ENCODE peak calls at places on chromosome 4, in five cellular contexts. One of them, this sample, is unnamed.

GRCh38 chr4:182145360-182145905 is 97.8 kb upstream of the TENM3 start:
- DNase-seq in CD8-positive, alpha-beta T cell: no peak
- DNase-seq in PC-9: no peak
- DNase-seq in CD4-positive, alpha-beta T cell: no peak
- DNase-seq in heart left ventricle: no peak
- DNase-seq in this sample: no peak

GRCh38 chr4:81845761-81846160 is 374.1 kb upstream of the RASGEF1B start:
- DNase-seq in CD8-positive, alpha-beta T cell: no peak
- DNase-seq in CD4-positive, alpha-beta T cell: no peak
- DNase-seq in heart left ventricle: no peak
- DNase-seq in PC-9: no peak
- DNase-seq in this sample: no peak

GRCh38 chr4:17376205-17376604 is 135.7 kb downstream of the QDPR start:
- DNase-seq in CD4-positive, alpha-beta T cell: no peak
- DNase-seq in PC-9: no peak
- DNase-seq in heart left ventricle: no peak
- DNase-seq in CD8-positive, alpha-beta T cell: no peak
- DNase-seq in this sample: no peak

GRCh38 chr4:1208970-1209704 is 36.8 kb upstream of the SPON2 start:
- DNase-seq in CD8-positive, alpha-beta T cell: no peak
- DNase-seq in heart left ventricle: no peak
- DNase-seq in PC-9: no peak
- DNase-seq in CD4-positive, alpha-beta T cell: no peak
- DNase-seq in this sample: no peak

GRCh38 chr4:55169352-55169959 is 44.1 kb upstream of the KDR start:
- DNase-seq in CD4-positive, alpha-beta T cell: no peak
- DNase-seq in CD8-positive, alpha-beta T cell: no peak
- DNase-seq in PC-9: peak
- DNase-seq in heart left ventricle: no peak
- DNase-seq in this sample: peak

GRCh38 chr4:22635692-22636091 is 57.0 kb upstream of the GBA3 start:
- DNase-seq in heart left ventricle: no peak
- DNase-seq in CD4-positive, alpha-beta T cell: no peak
- DNase-seq in PC-9: no peak
- DNase-seq in CD8-positive, alpha-beta T cell: no peak
- DNase-seq in this sample: no peak

GRCh38 chr4:103052145-103052544 is 24.4 kb downstream of the SLC9B2 start:
- DNase-seq in PC-9: no peak
- DNase-seq in heart left ventricle: no peak
- DNase-seq in CD8-positive, alpha-beta T cell: no peak
- DNase-seq in CD4-positive, alpha-beta T cell: no peak
- DNase-seq in this sample: no peak

GRCh38 chr4:85496146-85496849 is 21.3 kb downstream of the ARHGAP24 start:
- DNase-seq in PC-9: no peak
- DNase-seq in CD4-positive, alpha-beta T cell: no peak
- DNase-seq in heart left ventricle: no peak
- DNase-seq in CD8-positive, alpha-beta T cell: no peak
- DNase-seq in this sample: no peak

GRCh38 chr4:147362868-147363440 is 117.9 kb upstream of the EDNRA start:
- DNase-seq in heart left ventricle: peak
- DNase-seq in CD4-positive, alpha-beta T cell: no peak
- DNase-seq in PC-9: no peak
- DNase-seq in CD8-positive, alpha-beta T cell: no peak
- DNase-seq in this sample: no peak

GRCh38 chr4:161188578-161188977 is 975.2 kb downstream of the FSTL5 start:
- DNase-seq in CD4-positive, alpha-beta T cell: no peak
- DNase-seq in CD8-positive, alpha-beta T cell: no peak
- DNase-seq in heart left ventricle: no peak
- DNase-seq in PC-9: no peak
- DNase-seq in this sample: no peak

GRCh38 chr4:39699676-39700409 is 1.9 kb downstream of the UBE2K start:
- DNase-seq in heart left ventricle: no peak
- DNase-seq in CD4-positive, alpha-beta T cell: no peak
- DNase-seq in CD8-positive, alpha-beta T cell: no peak
- DNase-seq in PC-9: no peak
- DNase-seq in this sample: no peak

GRCh38 chr4:55475394-55476243 is 71.1 kb downstream of the CLOCK start:
- DNase-seq in heart left ventricle: no peak
- DNase-seq in CD4-positive, alpha-beta T cell: no peak
- DNase-seq in PC-9: no peak
- DNase-seq in CD8-positive, alpha-beta T cell: no peak
- DNase-seq in this sample: peak

GRCh38 chr4:38728651-38729141 is 54.1 kb downstream of the TLR10 start:
- DNase-seq in CD8-positive, alpha-beta T cell: no peak
- DNase-seq in CD4-positive, alpha-beta T cell: no peak
- DNase-seq in PC-9: peak
- DNase-seq in heart left ventricle: no peak
- DNase-seq in this sample: peak

GRCh38 chr4:114558446-114559020 is 40.1 kb upstream of the UGT8 start:
- DNase-seq in CD8-positive, alpha-beta T cell: no peak
- DNase-seq in heart left ventricle: no peak
- DNase-seq in PC-9: no peak
- DNase-seq in CD4-positive, alpha-beta T cell: no peak
- DNase-seq in this sample: no peak

GRCh38 chr4:74386159-74386558 is 21.2 kb downstream of the EREG start:
- DNase-seq in CD4-positive, alpha-beta T cell: no peak
- DNase-seq in CD8-positive, alpha-beta T cell: no peak
- DNase-seq in heart left ventricle: no peak
- DNase-seq in PC-9: no peak
- DNase-seq in this sample: no peak

GRCh38 chr4:128600996-128601857 is 208.3 kb upstream of the JADE1 start:
- DNase-seq in PC-9: peak
- DNase-seq in CD4-positive, alpha-beta T cell: no peak
- DNase-seq in CD8-positive, alpha-beta T cell: no peak
- DNase-seq in heart left ventricle: peak
- DNase-seq in this sample: peak

GRCh38 chr4:23774932-23775331 is 114.9 kb downstream of the PPARGC1A start:
- DNase-seq in PC-9: no peak
- DNase-seq in CD8-positive, alpha-beta T cell: no peak
- DNase-seq in CD4-positive, alpha-beta T cell: no peak
- DNase-seq in heart left ventricle: no peak
- DNase-seq in this sample: no peak

GRCh38 chr4:14111730-14112171 is 484.2 kb upstream of the BOD1L1 start:
- DNase-seq in CD8-positive, alpha-beta T cell: no peak
- DNase-seq in CD4-positive, alpha-beta T cell: no peak
- DNase-seq in heart left ventricle: no peak
- DNase-seq in PC-9: peak
- DNase-seq in this sample: peak

GRCh38 chr4:122662701-122663100 is 41.8 kb upstream of the IL21 start:
- DNase-seq in CD8-positive, alpha-beta T cell: no peak
- DNase-seq in CD4-positive, alpha-beta T cell: no peak
- DNase-seq in heart left ventricle: no peak
- DNase-seq in PC-9: no peak
- DNase-seq in this sample: no peak

GRCh38 chr4:98744372-98745150 is 86.2 kb upstream of the TSPAN5 start:
- DNase-seq in PC-9: no peak
- DNase-seq in CD4-positive, alpha-beta T cell: no peak
- DNase-seq in CD8-positive, alpha-beta T cell: no peak
- DNase-seq in heart left ventricle: no peak
- DNase-seq in this sample: no peak

GRCh38 chr4:83905952-83906351 is 370.0 kb downstream of the GPAT3 start:
- DNase-seq in CD8-positive, alpha-beta T cell: no peak
- DNase-seq in heart left ventricle: no peak
- DNase-seq in CD4-positive, alpha-beta T cell: no peak
- DNase-seq in PC-9: no peak
- DNase-seq in this sample: no peak

GRCh38 chr4:100588076-100588475 is 70.3 kb upstream of the EMCN start:
- DNase-seq in heart left ventricle: no peak
- DNase-seq in CD8-positive, alpha-beta T cell: no peak
- DNase-seq in CD4-positive, alpha-beta T cell: no peak
- DNase-seq in PC-9: no peak
- DNase-seq in this sample: no peak

GRCh38 chr4:71195932-71196331 is 142.9 kb upstream of the SLC4A4 start:
- DNase-seq in PC-9: no peak
- DNase-seq in heart left ventricle: no peak
- DNase-seq in CD8-positive, alpha-beta T cell: no peak
- DNase-seq in CD4-positive, alpha-beta T cell: no peak
- DNase-seq in this sample: no peak

GRCh38 chr4:123621072-123621705 is 224.6 kb downstream of the SPRY1 start:
- DNase-seq in CD8-positive, alpha-beta T cell: no peak
- DNase-seq in heart left ventricle: no peak
- DNase-seq in CD4-positive, alpha-beta T cell: no peak
- DNase-seq in PC-9: no peak
- DNase-seq in this sample: no peak

GRCh38 chr4:184450045-184450444 is 24.3 kb downstream of the IRF2 start:
- DNase-seq in CD8-positive, alpha-beta T cell: no peak
- DNase-seq in PC-9: no peak
- DNase-seq in CD4-positive, alpha-beta T cell: no peak
- DNase-seq in heart left ventricle: no peak
- DNase-seq in this sample: no peak

GRCh38 chr4:38902695-38903094 is 35.1 kb downstream of the FAM114A1 start:
- DNase-seq in heart left ventricle: no peak
- DNase-seq in CD4-positive, alpha-beta T cell: no peak
- DNase-seq in CD8-positive, alpha-beta T cell: no peak
- DNase-seq in PC-9: no peak
- DNase-seq in this sample: no peak

GRCh38 chr4:157045507-157046127 is 30.3 kb upstream of the GLRB start:
- DNase-seq in CD4-positive, alpha-beta T cell: no peak
- DNase-seq in heart left ventricle: peak
- DNase-seq in CD8-positive, alpha-beta T cell: no peak
- DNase-seq in PC-9: peak
- DNase-seq in this sample: no peak

GRCh38 chr4:120415902-120416301 is 349.3 kb upstream of the MAD2L1 start:
- DNase-seq in heart left ventricle: no peak
- DNase-seq in CD4-positive, alpha-beta T cell: no peak
- DNase-seq in PC-9: no peak
- DNase-seq in CD8-positive, alpha-beta T cell: no peak
- DNase-seq in this sample: no peak

GRCh38 chr4:52861879-52862604 is at the start of gene RASL11B:
- DNase-seq in heart left ventricle: peak
- DNase-seq in CD8-positive, alpha-beta T cell: peak
- DNase-seq in PC-9: peak
- DNase-seq in CD4-positive, alpha-beta T cell: peak
- DNase-seq in this sample: no peak

GRCh38 chr4:41281038-41281634 is 24.4 kb downstream of the UCHL1 start:
- DNase-seq in CD4-positive, alpha-beta T cell: no peak
- DNase-seq in heart left ventricle: peak
- DNase-seq in PC-9: peak
- DNase-seq in CD8-positive, alpha-beta T cell: no peak
- DNase-seq in this sample: peak

GRCh38 chr4:60482921-60483351 is 717.2 kb upstream of the ADGRL3 start:
- DNase-seq in PC-9: no peak
- DNase-seq in heart left ventricle: no peak
- DNase-seq in CD8-positive, alpha-beta T cell: no peak
- DNase-seq in CD4-positive, alpha-beta T cell: no peak
- DNase-seq in this sample: no peak

GRCh38 chr4:18961879-18962278 is 940.3 kb upstream of the LCORL start:
- DNase-seq in heart left ventricle: no peak
- DNase-seq in PC-9: no peak
- DNase-seq in CD4-positive, alpha-beta T cell: no peak
- DNase-seq in CD8-positive, alpha-beta T cell: no peak
- DNase-seq in this sample: no peak

GRCh38 chr4:178612725-178613124 is 1170.5 kb upstream of the AGA start:
- DNase-seq in CD4-positive, alpha-beta T cell: no peak
- DNase-seq in heart left ventricle: no peak
- DNase-seq in CD8-positive, alpha-beta T cell: no peak
- DNase-seq in PC-9: no peak
- DNase-seq in this sample: no peak

GRCh38 chr4:129545599-129546278 is 449.8 kb downstream of the C4orf33 start:
- DNase-seq in CD8-positive, alpha-beta T cell: no peak
- DNase-seq in heart left ventricle: peak
- DNase-seq in CD4-positive, alpha-beta T cell: no peak
- DNase-seq in PC-9: no peak
- DNase-seq in this sample: peak

GRCh38 chr4:112668131-112668530 is 31.2 kb downstream of the LARP7 start:
- DNase-seq in CD8-positive, alpha-beta T cell: no peak
- DNase-seq in heart left ventricle: no peak
- DNase-seq in PC-9: no peak
- DNase-seq in CD4-positive, alpha-beta T cell: no peak
- DNase-seq in this sample: no peak

GRCh38 chr4:95107004-95107403 is 349.2 kb downstream of the BMPR1B start:
- DNase-seq in heart left ventricle: no peak
- DNase-seq in CD4-positive, alpha-beta T cell: no peak
- DNase-seq in CD8-positive, alpha-beta T cell: no peak
- DNase-seq in PC-9: no peak
- DNase-seq in this sample: no peak
- H3K27ac ChIP-seq in heart left ventricle: no peak
- H3K27ac ChIP-seq in CD4-positive, alpha-beta T cell: no peak
- H3K27ac ChIP-seq in CD8-positive, alpha-beta T cell: no peak
- H3K27ac ChIP-seq in PC-9: no peak
- H3K27ac ChIP-seq in this sample: no peak

DNA sequence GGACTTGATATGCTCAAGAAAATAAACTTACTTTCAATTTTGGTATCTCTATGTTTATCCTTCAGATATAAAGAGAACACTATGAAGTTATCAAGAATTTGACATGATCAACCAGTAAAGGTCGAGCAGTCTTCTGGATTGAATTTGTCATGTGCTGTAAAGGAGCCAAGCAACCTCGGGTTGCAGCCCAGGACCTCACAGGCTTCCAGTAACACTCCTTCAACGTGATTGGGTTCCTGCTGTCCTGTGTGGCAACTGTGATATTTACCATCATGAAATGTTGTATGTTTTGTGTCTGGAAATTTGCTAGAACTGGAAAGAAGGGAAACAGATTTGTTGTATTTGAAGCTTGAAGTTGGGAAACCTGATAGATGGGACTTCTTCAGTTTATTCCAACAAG is 52.0 kb upstream of the UGT2B7 start:
- DNase-seq in heart left ventricle: no peak
- DNase-seq in PC-9: no peak
- DNase-seq in CD4-positive, alpha-beta T cell: no peak
- DNase-seq in CD8-positive, alpha-beta T cell: no peak
- DNase-seq in this sample: no peak
- H3K27ac ChIP-seq in heart left ventricle: no peak
- H3K27ac ChIP-seq in PC-9: no peak
- H3K27ac ChIP-seq in CD4-positive, alpha-beta T cell: no peak
- H3K27ac ChIP-seq in CD8-positive, alpha-beta T cell: no peak
- H3K27ac ChIP-seq in this sample: no peak

GRCh38 chr4:110532901-110533589 is 57.1 kb downstream of the ENPEP start:
- DNase-seq in CD4-positive, alpha-beta T cell: no peak
- DNase-seq in heart left ventricle: no peak
- DNase-seq in CD8-positive, alpha-beta T cell: no peak
- DNase-seq in PC-9: no peak
- DNase-seq in this sample: no peak

GRCh38 chr4:110533940-110534339 is 58.0 kb downstream of the ENPEP start:
- DNase-seq in heart left ventricle: no peak
- DNase-seq in PC-9: peak
- DNase-seq in CD4-positive, alpha-beta T cell: no peak
- DNase-seq in CD8-positive, alpha-beta T cell: no peak
- DNase-seq in this sample: peak

DNA sequence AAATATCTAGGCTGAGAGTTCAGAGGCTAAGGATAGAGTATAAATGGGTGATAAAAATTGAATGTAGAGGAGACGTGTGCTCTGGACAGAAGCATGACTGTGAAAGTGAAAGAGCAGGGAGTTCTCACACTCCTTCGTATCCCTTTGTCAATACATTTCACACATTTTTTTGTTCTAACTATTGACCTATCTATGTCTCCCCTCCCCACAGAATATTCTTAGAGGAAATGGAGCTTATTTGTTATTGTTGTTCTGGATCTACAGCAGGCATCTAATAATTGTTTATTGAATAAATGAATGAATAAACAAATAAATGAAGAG is 57.6 kb downstream of the ENPEP start:
- DNase-seq in heart left ventricle: no peak
- DNase-seq in CD4-positive, alpha-beta T cell: no peak
- DNase-seq in PC-9: no peak
- DNase-seq in CD8-positive, alpha-beta T cell: no peak
- DNase-seq in this sample: no peak
- H3K27ac ChIP-seq in heart left ventricle: no peak
- H3K27ac ChIP-seq in CD4-positive, alpha-beta T cell: no peak
- H3K27ac ChIP-seq in PC-9: peak
- H3K27ac ChIP-seq in CD8-positive, alpha-beta T cell: no peak
- H3K27ac ChIP-seq in this sample: peak

GRCh38 chr4:150152764-150153163 is 74.5 kb downstream of the DCLK2 start:
- DNase-seq in heart left ventricle: no peak
- DNase-seq in CD8-positive, alpha-beta T cell: no peak
- DNase-seq in PC-9: no peak
- DNase-seq in CD4-positive, alpha-beta T cell: no peak
- DNase-seq in this sample: no peak
- H3K27ac ChIP-seq in heart left ventricle: no peak
- H3K27ac ChIP-seq in CD8-positive, alpha-beta T cell: no peak
- H3K27ac ChIP-seq in PC-9: no peak
- H3K27ac ChIP-seq in CD4-positive, alpha-beta T cell: no peak
- H3K27ac ChIP-seq in this sample: no peak